ENCODE peak calls at places on chromosomes 5 and 9, in four cellular contexts. R, C, L and S are unnamed samples.

GRCh38 chr9:113712053-113712452 is 164.1 kb upstream of the ZNF618 start:
- DNase-seq in R (no peak), C (no peak), L (no peak), S (no peak)

GRCh38 chr5:58044166-58044565 is 415.7 kb downstream of the PLK2 start:
- DNase-seq in R (no peak), C (no peak), L (no peak), S (no peak)

GRCh38 chr9:114372971-114373591 is 14.7 kb downstream of the AKNA start:
- DNase-seq in R (no peak), C (no peak), L (no peak), S (no peak)

GRCh38 chr9:123541441-123541840 is 185.4 kb downstream of the CRB2 start:
- DNase-seq in R (no peak), C (no peak), L (no peak), S (no peak)

GRCh38 chr5:87121315-87122170 is 146.1 kb upstream of the RASA1 start:
- DNase-seq in R (peak), C (peak), L (no peak), S (peak)

GRCh38 chr5:42543774-42544173 is 120.5 kb downstream of the GHR start:
- DNase-seq in R (no peak), C (no peak), L (no peak), S (no peak)

GRCh38 chr9:68739631-68740174 is 34.7 kb downstream of the PIP5K1B start:
- DNase-seq in R (no peak), C (peak), L (no peak), S (no peak)

GRCh38 chr5:169945831-169946261 is 34.4 kb downstream of the INSYN2B start:
- DNase-seq in R (no peak), C (no peak), L (no peak), S (no peak)

GRCh38 chr9:88782931-88783451 is 208.3 kb upstream of the S1PR3 start:
- DNase-seq in R (no peak), C (no peak), L (no peak), S (no peak)

GRCh38 chr5:77101298-77101697 is 14.2 kb upstream of the ZBED3 start:
- DNase-seq in R (no peak), C (no peak), L (no peak), S (no peak)

GRCh38 chr5:134174841-134175839 is 1.6 kb downstream of the SKP1 start:
- DNase-seq in R (no peak), C (peak), L (no peak), S (no peak)

GRCh38 chr9:130183133-130183762 is 11.0 kb downstream of the NCS1 start:
- DNase-seq in R (no peak), C (peak), L (no peak), S (no peak)

GRCh38 chr9:76629205-76629990 is 134.8 kb upstream of the PCA3 start:
- DNase-seq in R (no peak), C (no peak), L (no peak), S (no peak)

GRCh38 chr5:114782869-114783268 is 386.8 kb downstream of the TRIM36 start:
- DNase-seq in R (no peak), C (no peak), L (no peak), S (no peak)

GRCh38 chr5:54616031-54616430 is 98.5 kb downstream of the SNX18 start:
- DNase-seq in R (no peak), C (peak), L (no peak), S (no peak)

GRCh38 chr5:174736351-174736721 is 12.0 kb downstream of the MSX2 start:
- DNase-seq in R (no peak), C (no peak), L (no peak), S (no peak)

GRCh38 chr5:102875672-102876071 is 120.6 kb downstream of the PAM start:
- DNase-seq in R (no peak), C (peak), L (no peak), S (no peak)

GRCh38 chr9:13410566-13411031 is 131.1 kb upstream of the MPDZ start:
- DNase-seq in R (no peak), C (no peak), L (no peak), S (no peak)

GRCh38 chr9:105608685-105609598 is 51.0 kb downstream of the FKTN start:
- DNase-seq in R (peak), C (peak), L (peak), S (peak)
- TF ChIP-seq TCF7L2 in R (no peak), C (no peak), L (no peak), S (no peak)

DNA sequence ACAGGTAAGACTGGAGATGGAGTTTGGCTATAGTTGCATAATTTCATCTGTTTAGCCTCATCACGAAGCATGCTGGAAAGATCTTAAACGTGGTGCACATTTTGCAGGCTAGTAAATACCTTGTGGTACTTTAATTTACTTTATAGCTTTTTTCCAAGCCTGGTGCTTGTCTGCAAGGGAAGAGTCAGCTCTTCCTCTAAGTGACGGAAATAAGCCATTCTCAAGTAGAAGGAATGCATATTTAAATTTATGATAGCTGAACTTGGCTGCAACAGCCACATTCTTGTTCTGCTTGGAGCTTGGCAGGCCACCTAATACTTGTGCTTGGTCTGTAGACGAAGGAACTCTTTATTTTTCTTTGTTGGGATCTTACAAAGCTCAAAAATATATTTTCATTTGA is 188.0 kb upstream of the PIK3R1 start:
- DNase-seq in R (no peak), C (no peak), L (no peak), S (no peak)
- TF ChIP-seq TCF7L2 in R (no peak), C (no peak), L (no peak), S (no peak)

GRCh38 chr5:79974896-79975295 is 16.2 kb downstream of the MTX3 start:
- DNase-seq in R (no peak), C (no peak), L (no peak), S (peak)

GRCh38 chr5:79975422-79975821 is 15.6 kb downstream of the MTX3 start:
- DNase-seq in R (no peak), C (no peak), L (no peak), S (no peak)

GRCh38 chr5:79966479-79966878 is 24.6 kb downstream of the MTX3 start:
- DNase-seq in R (no peak), C (no peak), L (no peak), S (no peak)

GRCh38 chr5:79973511-79973910 is 17.6 kb downstream of the MTX3 start:
- DNase-seq in R (no peak), C (no peak), L (no peak), S (no peak)

GRCh38 chr5:79971156-79971555 is 19.9 kb downstream of the MTX3 start:
- DNase-seq in R (no peak), C (no peak), L (no peak), S (no peak)
- TF ChIP-seq TCF7L2 in R (no peak), C (no peak), L (no peak), S (no peak)

GRCh38 chr5:142514196-142514595 is 171.7 kb downstream of the FGF1 start:
- DNase-seq in R (no peak), C (no peak), L (no peak), S (no peak)

GRCh38 chr5:142512680-142513042 is 173.2 kb downstream of the FGF1 start:
- DNase-seq in R (peak), C (peak), L (no peak), S (peak)

GRCh38 chr5:142511318-142511717 is 174.6 kb downstream of the FGF1 start:
- DNase-seq in R (no peak), C (no peak), L (no peak), S (no peak)

GRCh38 chr5:142515036-142515435 is 170.9 kb downstream of the FGF1 start:
- DNase-seq in R (no peak), C (no peak), L (no peak), S (no peak)

DNA sequence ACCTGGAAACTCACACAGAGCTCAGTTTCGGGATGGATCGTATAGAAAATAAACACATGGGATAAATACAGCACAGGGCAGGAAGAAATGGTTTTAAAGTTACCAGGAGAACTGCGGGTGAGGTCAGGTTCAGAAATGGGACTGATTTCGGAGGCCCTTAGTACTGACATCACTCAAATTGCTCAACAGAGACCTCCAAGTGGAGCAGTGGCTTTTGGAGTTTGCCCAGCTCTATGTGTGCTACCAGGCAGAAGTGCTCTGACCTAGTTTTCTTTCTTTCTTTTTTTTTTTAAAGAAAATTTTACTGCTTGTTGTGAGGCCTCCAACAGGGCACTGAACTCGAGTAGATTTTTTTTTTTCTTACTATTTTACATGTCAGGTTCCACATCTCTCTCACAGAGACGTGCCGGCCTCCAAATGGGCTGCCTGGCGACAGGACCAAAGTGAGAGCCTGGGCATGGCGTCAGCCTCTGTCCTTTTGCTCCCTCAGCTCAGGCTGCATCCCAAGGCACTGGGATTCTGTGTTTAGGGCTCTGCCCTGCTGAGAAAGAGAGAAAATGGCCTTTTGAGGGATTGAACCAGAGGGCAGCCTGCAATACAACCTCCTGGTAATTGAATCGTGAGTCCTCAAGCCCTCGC is 173.7 kb downstream of the FGF1 start:
- DNase-seq in R (no peak), C (no peak), L (no peak), S (no peak)
- TF ChIP-seq TCF7L2 in R (no peak), C (no peak), L (no peak), S (no peak)

GRCh38 chr5:39757121-39757520 is 332.3 kb upstream of the DAB2 start:
- DNase-seq in R (no peak), C (no peak), L (no peak), S (no peak)

GRCh38 chr5:39759696-39760095 is 334.9 kb upstream of the DAB2 start:
- DNase-seq in R (no peak), C (no peak), L (no peak), S (no peak)

GRCh38 chr5:39755452-39755851 is 330.7 kb upstream of the DAB2 start:
- DNase-seq in R (no peak), C (no peak), L (no peak), S (no peak)

GRCh38 chr5:39758426-39758825 is 333.6 kb upstream of the DAB2 start:
- DNase-seq in R (no peak), C (no peak), L (no peak), S (no peak)

GRCh38 chr5:39755986-39756385 is 331.2 kb upstream of the DAB2 start:
- DNase-seq in R (peak), C (no peak), L (peak), S (peak)
- TF ChIP-seq TCF7L2 in R (no peak), C (no peak), L (no peak), S (no peak)

GRCh38 chr9:32866292-32866691 is 83.0 kb downstream of the TMEM215 start:
- DNase-seq in R (no peak), C (no peak), L (no peak), S (no peak)
- TF ChIP-seq TCF7L2 in R (no peak), C (no peak), L (no peak), S (no peak)

DNA sequence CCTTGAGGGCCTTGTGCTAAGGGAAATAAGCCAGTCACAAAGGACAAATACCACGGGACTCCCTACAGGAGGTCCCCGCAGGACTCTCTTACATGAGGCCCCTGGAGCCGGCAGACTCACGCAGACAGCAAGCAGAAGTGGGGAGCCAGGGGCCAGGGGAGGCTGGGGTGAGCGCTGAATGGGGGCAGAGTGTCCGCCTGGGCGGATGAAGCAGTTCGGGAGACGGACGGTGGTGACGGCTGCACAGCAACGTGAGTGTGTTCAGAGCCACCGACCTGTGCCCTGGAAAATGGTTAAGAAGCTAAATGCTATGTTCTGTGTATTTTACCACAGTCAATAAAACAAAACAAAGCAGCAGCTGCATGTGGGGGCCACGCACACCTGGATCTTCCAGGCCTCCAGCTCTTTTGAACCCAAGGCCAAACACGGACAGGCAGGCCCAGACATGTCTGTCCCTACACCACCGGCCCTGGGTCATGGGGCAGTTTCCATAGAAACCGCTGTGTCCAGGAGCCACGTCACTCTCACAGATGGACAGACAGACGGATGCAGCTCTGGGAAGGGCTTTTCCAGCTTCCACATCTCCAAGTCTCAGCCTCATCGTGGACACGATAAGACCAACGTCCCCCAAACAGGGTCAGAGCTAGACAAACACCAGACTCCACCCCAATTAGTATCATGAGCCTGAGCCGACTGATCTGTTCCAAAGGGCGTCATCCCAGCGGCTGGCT is 103.9 kb downstream of the VAV2 start:
- DNase-seq in R (no peak), C (peak), L (peak), S (no peak)
- TF ChIP-seq TCF7L2 in R (no peak), C (no peak), L (no peak), S (no peak)

GRCh38 chr5:158899792-158900191 is 199.9 kb downstream of the EBF1 start:
- DNase-seq in R (no peak), C (no peak), L (no peak), S (no peak)
- TF ChIP-seq TCF7L2 in R (no peak), C (no peak), L (no peak), S (no peak)